ENCODE peak calls at places on chromosomes 6 and 20, in four cellular contexts. D, U, V and W are unnamed samples.

GRCh38 chr6:46410330-46410953 is 80.8 kb downstream of the RCAN2 start:
- DNase-seq in D (peak), U (no peak), V (peak), W (peak)

GRCh38 chr20:18103497-18103896 is 34.2 kb upstream of the KAT14 start:
- DNase-seq in U (no peak), V (no peak), D (peak), W (no peak)

GRCh38 chr20:53748176-53748575 is 154.5 kb upstream of the ZNF217 start:
- DNase-seq in V (no peak), D (no peak), U (no peak), W (no peak)

GRCh38 chr6:41937881-41938574 is 3.6 kb downstream of the CCND3 start:
- DNase-seq in D (no peak), V (no peak), U (no peak), W (no peak)

GRCh38 chr6:36914227-36914794 is 28.6 kb downstream of the C6orf89 start:
- DNase-seq in U (peak), V (peak), D (no peak), W (no peak)

GRCh38 chr6:138512615-138513014 is 13.3 kb upstream of the NHSL1 start:
- DNase-seq in V (peak), U (no peak), D (no peak), W (no peak)

GRCh38 chr6:71123051-71123450 is 165.6 kb upstream of the OGFRL1 start:
- DNase-seq in D (no peak), V (no peak), U (no peak), W (no peak)

GRCh38 chr20:57627972-57628650 is 7.9 kb upstream of the ZBP1 start:
- DNase-seq in D (no peak), V (no peak), U (peak), W (peak)

GRCh38 chr20:59431014-59431413 is 130.6 kb downstream of the EDN3 start:
- DNase-seq in U (no peak), D (no peak), V (no peak), W (no peak)

GRCh38 chr6:2952557-2953095 is 18.7 kb downstream of the SERPINB6 start:
- DNase-seq in V (peak), U (peak), D (peak), W (peak)

GRCh38 chr6:33359331-33359730 is 32.3 kb upstream of the KIFC1 start:
- DNase-seq in D (no peak), V (no peak), U (no peak), W (no peak)

GRCh38 chr6:128532827-128533226 is 12.4 kb upstream of the PTPRK start:
- DNase-seq in U (no peak), D (no peak), V (no peak), W (no peak)

GRCh38 chr6:113586966-113587699 is 270.0 kb upstream of the MARCKS start:
- DNase-seq in D (peak), U (no peak), V (peak), W (peak)

GRCh38 chr6:44339301-44339700 is 3.1 kb upstream of the SPATS1 start:
- DNase-seq in D (no peak), U (no peak), V (no peak), W (no peak)

GRCh38 chr6:18266524-18266908 is 2.2 kb upstream of the DEK start:
- DNase-seq in D (no peak), V (no peak), U (no peak), W (no peak)

GRCh38 chr6:168711049-168711640 is 270.2 kb downstream of the SMOC2 start:
- DNase-seq in D (no peak), U (no peak), V (peak), W (no peak)

GRCh38 chr6:144353871-144354314 is 68.8 kb downstream of the UTRN start:
- DNase-seq in U (no peak), V (no peak), D (no peak), W (no peak)

GRCh38 chr6:1228754-1229191 is 83.1 kb upstream of the FOXQ1 start:
- DNase-seq in D (no peak), V (no peak), U (no peak), W (no peak)

GRCh38 chr6:151240036-151240685 is 394 bp downstream of the AKAP12 start:
- DNase-seq in V (peak), U (no peak), D (peak), W (peak)